ENCODE peak calls at places on chromosomes 3 and 15, in nine cellular contexts. One of them, this sample, is unnamed.

GRCh38 chr3:175150812-175151411 is 291.8 kb downstream of the NAALADL2 start:
- DNase-seq in testis: no peak
- DNase-seq in CD8-positive, alpha-beta memory T cell: no peak
- DNase-seq in AG04450: no peak
- DNase-seq in heart left ventricle: no peak
- DNase-seq in body of pancreas: no peak
- DNase-seq in Peyer's patch: no peak
- DNase-seq in psoas muscle: no peak
- DNase-seq in neuronal stem cell: no peak
- DNase-seq in this sample: no peak

GRCh38 chr3:134328147-134328591 is 46.1 kb downstream of the AMOTL2 start:
- DNase-seq in heart left ventricle: no peak
- DNase-seq in AG04450: peak
- DNase-seq in neuronal stem cell: no peak
- DNase-seq in Peyer's patch: no peak
- DNase-seq in psoas muscle: peak
- DNase-seq in body of pancreas: no peak
- DNase-seq in testis: no peak
- DNase-seq in CD8-positive, alpha-beta memory T cell: no peak
- DNase-seq in this sample: no peak

GRCh38 chr15:36777941-36778340 is 198.5 kb downstream of the CDIN1 start:
- DNase-seq in CD8-positive, alpha-beta memory T cell: no peak
- DNase-seq in Peyer's patch: no peak
- DNase-seq in neuronal stem cell: no peak
- DNase-seq in AG04450: no peak
- DNase-seq in heart left ventricle: no peak
- DNase-seq in body of pancreas: no peak
- DNase-seq in testis: no peak
- DNase-seq in psoas muscle: no peak
- DNase-seq in this sample: no peak

GRCh38 chr3:59253523-59253922 is 203.7 kb upstream of the CFAP20DC start:
- DNase-seq in CD8-positive, alpha-beta memory T cell: no peak
- DNase-seq in heart left ventricle: no peak
- DNase-seq in AG04450: no peak
- DNase-seq in body of pancreas: no peak
- DNase-seq in psoas muscle: no peak
- DNase-seq in neuronal stem cell: no peak
- DNase-seq in Peyer's patch: no peak
- DNase-seq in testis: no peak
- DNase-seq in this sample: no peak

GRCh38 chr15:68126415-68126814 is 72.3 kb downstream of the PIAS1 start:
- DNase-seq in psoas muscle: peak
- DNase-seq in Peyer's patch: peak
- DNase-seq in heart left ventricle: no peak
- DNase-seq in testis: no peak
- DNase-seq in body of pancreas: no peak
- DNase-seq in AG04450: no peak
- DNase-seq in CD8-positive, alpha-beta memory T cell: no peak
- DNase-seq in neuronal stem cell: no peak
- DNase-seq in this sample: no peak

GRCh38 chr3:62051506-62051905 is 321.8 kb downstream of the FEZF2 start:
- DNase-seq in AG04450: no peak
- DNase-seq in testis: peak
- DNase-seq in heart left ventricle: no peak
- DNase-seq in neuronal stem cell: no peak
- DNase-seq in Peyer's patch: peak
- DNase-seq in CD8-positive, alpha-beta memory T cell: no peak
- DNase-seq in body of pancreas: peak
- DNase-seq in psoas muscle: no peak
- DNase-seq in this sample: no peak

GRCh38 chr15:92109485-92109884 is 256.0 kb downstream of the SLCO3A1 start:
- DNase-seq in neuronal stem cell: no peak
- DNase-seq in psoas muscle: no peak
- DNase-seq in testis: no peak
- DNase-seq in AG04450: no peak
- DNase-seq in heart left ventricle: no peak
- DNase-seq in Peyer's patch: no peak
- DNase-seq in CD8-positive, alpha-beta memory T cell: no peak
- DNase-seq in body of pancreas: no peak
- DNase-seq in this sample: no peak

GRCh38 chr3:119891944-119892721 is 110.2 kb downstream of the NR1I2 start:
- DNase-seq in heart left ventricle: no peak
- DNase-seq in testis: peak
- DNase-seq in psoas muscle: no peak
- DNase-seq in body of pancreas: peak
- DNase-seq in neuronal stem cell: peak
- DNase-seq in Peyer's patch: peak
- DNase-seq in AG04450: peak
- DNase-seq in CD8-positive, alpha-beta memory T cell: peak
- DNase-seq in this sample: no peak

GRCh38 chr3:22960326-22960984 is 242.7 kb upstream of the UBE2E2 start:
- DNase-seq in heart left ventricle: no peak
- DNase-seq in testis: peak
- DNase-seq in body of pancreas: peak
- DNase-seq in CD8-positive, alpha-beta memory T cell: no peak
- DNase-seq in psoas muscle: no peak
- DNase-seq in Peyer's patch: peak
- DNase-seq in AG04450: no peak
- DNase-seq in neuronal stem cell: peak
- DNase-seq in this sample: no peak

GRCh38 chr15:79084308-79084968 is 6.1 kb downstream of the RASGRF1 start:
- DNase-seq in Peyer's patch: peak
- DNase-seq in psoas muscle: no peak
- DNase-seq in heart left ventricle: no peak
- DNase-seq in testis: no peak
- DNase-seq in neuronal stem cell: no peak
- DNase-seq in AG04450: no peak
- DNase-seq in body of pancreas: no peak
- DNase-seq in CD8-positive, alpha-beta memory T cell: no peak
- DNase-seq in this sample: no peak

GRCh38 chr3:106208979-106209378 is 340.2 kb upstream of the CBLB start:
- DNase-seq in CD8-positive, alpha-beta memory T cell: no peak
- DNase-seq in psoas muscle: no peak
- DNase-seq in neuronal stem cell: no peak
- DNase-seq in Peyer's patch: no peak
- DNase-seq in testis: peak
- DNase-seq in AG04450: no peak
- DNase-seq in body of pancreas: no peak
- DNase-seq in heart left ventricle: no peak
- DNase-seq in this sample: no peak

GRCh38 chr3:32045091-32045964 is 61.1 kb upstream of the GPD1L start:
- DNase-seq in Peyer's patch: no peak
- DNase-seq in CD8-positive, alpha-beta memory T cell: no peak
- DNase-seq in heart left ventricle: no peak
- DNase-seq in psoas muscle: no peak
- DNase-seq in body of pancreas: peak
- DNase-seq in neuronal stem cell: no peak
- DNase-seq in testis: no peak
- DNase-seq in AG04450: peak
- DNase-seq in this sample: no peak

GRCh38 chr15:38882226-38882625 is 317.6 kb upstream of the RASGRP1 start:
- DNase-seq in Peyer's patch: no peak
- DNase-seq in heart left ventricle: no peak
- DNase-seq in testis: no peak
- DNase-seq in neuronal stem cell: no peak
- DNase-seq in CD8-positive, alpha-beta memory T cell: no peak
- DNase-seq in AG04450: no peak
- DNase-seq in body of pancreas: no peak
- DNase-seq in psoas muscle: no peak
- DNase-seq in this sample: no peak

GRCh38 chr15:100909582-100909981 is 9.6 kb upstream of the LRRK1 start:
- DNase-seq in Peyer's patch: peak
- DNase-seq in testis: no peak
- DNase-seq in CD8-positive, alpha-beta memory T cell: no peak
- DNase-seq in neuronal stem cell: no peak
- DNase-seq in heart left ventricle: no peak
- DNase-seq in AG04450: no peak
- DNase-seq in psoas muscle: no peak
- DNase-seq in body of pancreas: no peak
- DNase-seq in this sample: no peak

GRCh38 chr3:124847863-124848262 is 39.3 kb downstream of the ITGB5 start:
- DNase-seq in body of pancreas: no peak
- DNase-seq in heart left ventricle: no peak
- DNase-seq in testis: no peak
- DNase-seq in CD8-positive, alpha-beta memory T cell: no peak
- DNase-seq in psoas muscle: no peak
- DNase-seq in Peyer's patch: no peak
- DNase-seq in AG04450: no peak
- DNase-seq in neuronal stem cell: no peak
- DNase-seq in this sample: no peak

GRCh38 chr3:18237251-18238005 is 187.7 kb downstream of the SATB1 start:
- DNase-seq in body of pancreas: no peak
- DNase-seq in psoas muscle: no peak
- DNase-seq in heart left ventricle: no peak
- DNase-seq in neuronal stem cell: no peak
- DNase-seq in Peyer's patch: no peak
- DNase-seq in CD8-positive, alpha-beta memory T cell: no peak
- DNase-seq in testis: no peak
- DNase-seq in AG04450: no peak
- DNase-seq in this sample: no peak

GRCh38 chr15:38853608-38854007 is 289.0 kb upstream of the RASGRP1 start:
- DNase-seq in Peyer's patch: no peak
- DNase-seq in psoas muscle: no peak
- DNase-seq in body of pancreas: no peak
- DNase-seq in neuronal stem cell: peak
- DNase-seq in AG04450: no peak
- DNase-seq in testis: no peak
- DNase-seq in heart left ventricle: no peak
- DNase-seq in CD8-positive, alpha-beta memory T cell: no peak
- DNase-seq in this sample: no peak

GRCh38 chr3:150237490-150237889 is 170.6 kb upstream of the TSC22D2 start:
- DNase-seq in neuronal stem cell: no peak
- DNase-seq in Peyer's patch: no peak
- DNase-seq in heart left ventricle: no peak
- DNase-seq in body of pancreas: no peak
- DNase-seq in AG04450: no peak
- DNase-seq in CD8-positive, alpha-beta memory T cell: no peak
- DNase-seq in psoas muscle: peak
- DNase-seq in testis: no peak
- DNase-seq in this sample: no peak

GRCh38 chr3:72821170-72821781 is 27.0 kb downstream of the SHQ1 start:
- DNase-seq in body of pancreas: no peak
- DNase-seq in CD8-positive, alpha-beta memory T cell: no peak
- DNase-seq in AG04450: no peak
- DNase-seq in Peyer's patch: peak
- DNase-seq in psoas muscle: no peak
- DNase-seq in testis: no peak
- DNase-seq in heart left ventricle: no peak
- DNase-seq in neuronal stem cell: no peak
- DNase-seq in this sample: no peak
- H3K27ac ChIP-seq in body of pancreas: peak
- H3K27ac ChIP-seq in CD8-positive, alpha-beta memory T cell: no peak
- H3K27ac ChIP-seq in AG04450: no peak
- H3K27ac ChIP-seq in Peyer's patch: peak
- H3K27ac ChIP-seq in psoas muscle: peak
- H3K27ac ChIP-seq in testis: no peak
- H3K27ac ChIP-seq in heart left ventricle: peak
- H3K27ac ChIP-seq in neuronal stem cell: no peak
- H3K27ac ChIP-seq in this sample: no peak

GRCh38 chr3:47404420-47404819 is 23.6 kb downstream of the PTPN23 start:
- DNase-seq in CD8-positive, alpha-beta memory T cell: no peak
- DNase-seq in testis: no peak
- DNase-seq in psoas muscle: no peak
- DNase-seq in AG04450: no peak
- DNase-seq in body of pancreas: no peak
- DNase-seq in neuronal stem cell: no peak
- DNase-seq in heart left ventricle: no peak
- DNase-seq in Peyer's patch: no peak
- DNase-seq in this sample: no peak
- H3K27ac ChIP-seq in CD8-positive, alpha-beta memory T cell: no peak
- H3K27ac ChIP-seq in testis: peak
- H3K27ac ChIP-seq in psoas muscle: no peak
- H3K27ac ChIP-seq in AG04450: peak
- H3K27ac ChIP-seq in body of pancreas: peak
- H3K27ac ChIP-seq in neuronal stem cell: peak
- H3K27ac ChIP-seq in heart left ventricle: peak
- H3K27ac ChIP-seq in Peyer's patch: no peak
- H3K27ac ChIP-seq in this sample: peak

GRCh38 chr3:197204729-197205128 is 93.7 kb downstream of the DLG1 start:
- DNase-seq in body of pancreas: no peak
- DNase-seq in neuronal stem cell: no peak
- DNase-seq in CD8-positive, alpha-beta memory T cell: no peak
- DNase-seq in AG04450: no peak
- DNase-seq in psoas muscle: no peak
- DNase-seq in heart left ventricle: no peak
- DNase-seq in testis: no peak
- DNase-seq in Peyer's patch: no peak
- DNase-seq in this sample: no peak
- H3K27ac ChIP-seq in body of pancreas: no peak
- H3K27ac ChIP-seq in neuronal stem cell: no peak
- H3K27ac ChIP-seq in CD8-positive, alpha-beta memory T cell: no peak
- H3K27ac ChIP-seq in AG04450: no peak
- H3K27ac ChIP-seq in psoas muscle: no peak
- H3K27ac ChIP-seq in heart left ventricle: no peak
- H3K27ac ChIP-seq in testis: no peak
- H3K27ac ChIP-seq in Peyer's patch: no peak
- H3K27ac ChIP-seq in this sample: no peak

GRCh38 chr15:85405467-85405866 is 25.1 kb downstream of the AKAP13 start:
- DNase-seq in testis: no peak
- DNase-seq in AG04450: no peak
- DNase-seq in heart left ventricle: no peak
- DNase-seq in CD8-positive, alpha-beta memory T cell: no peak
- DNase-seq in body of pancreas: no peak
- DNase-seq in Peyer's patch: no peak
- DNase-seq in psoas muscle: no peak
- DNase-seq in neuronal stem cell: no peak
- DNase-seq in this sample: no peak

GRCh38 chr15:85404922-85405293 is 24.5 kb downstream of the AKAP13 start:
- DNase-seq in heart left ventricle: no peak
- DNase-seq in CD8-positive, alpha-beta memory T cell: no peak
- DNase-seq in body of pancreas: no peak
- DNase-seq in AG04450: no peak
- DNase-seq in psoas muscle: no peak
- DNase-seq in neuronal stem cell: peak
- DNase-seq in Peyer's patch: no peak
- DNase-seq in testis: no peak
- DNase-seq in this sample: no peak

GRCh38 chr15:85404156-85404921 is 23.9 kb downstream of the AKAP13 start:
- DNase-seq in Peyer's patch: no peak
- DNase-seq in neuronal stem cell: no peak
- DNase-seq in AG04450: no peak
- DNase-seq in body of pancreas: no peak
- DNase-seq in heart left ventricle: no peak
- DNase-seq in testis: no peak
- DNase-seq in CD8-positive, alpha-beta memory T cell: no peak
- DNase-seq in psoas muscle: no peak
- DNase-seq in this sample: no peak

GRCh38 chr15:85402195-85402921 is 22.0 kb downstream of the AKAP13 start:
- DNase-seq in body of pancreas: no peak
- DNase-seq in psoas muscle: no peak
- DNase-seq in testis: no peak
- DNase-seq in heart left ventricle: no peak
- DNase-seq in neuronal stem cell: no peak
- DNase-seq in CD8-positive, alpha-beta memory T cell: no peak
- DNase-seq in AG04450: peak
- DNase-seq in Peyer's patch: no peak
- DNase-seq in this sample: no peak

DNA sequence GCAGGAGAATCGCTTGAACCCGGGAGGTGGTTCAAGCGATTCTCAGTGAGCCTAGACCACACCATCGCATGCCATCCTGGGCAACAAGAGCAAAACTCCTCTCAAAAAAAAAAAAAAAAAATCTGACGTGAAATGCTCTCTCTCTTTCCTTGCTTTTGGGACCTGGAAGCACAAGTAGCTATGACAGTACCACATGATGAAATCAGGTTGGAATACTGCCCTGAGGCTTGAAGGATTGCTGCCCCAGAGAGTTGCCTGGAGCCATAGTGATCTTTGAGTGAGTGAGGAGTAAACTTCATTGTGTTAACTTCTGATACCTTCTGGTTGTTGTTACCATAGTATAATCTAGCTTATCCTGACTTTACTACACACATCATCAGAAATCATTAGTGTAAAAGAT is 23.3 kb downstream of the AKAP13 start:
- DNase-seq in neuronal stem cell: no peak
- DNase-seq in CD8-positive, alpha-beta memory T cell: no peak
- DNase-seq in Peyer's patch: no peak
- DNase-seq in body of pancreas: no peak
- DNase-seq in testis: no peak
- DNase-seq in heart left ventricle: no peak
- DNase-seq in AG04450: no peak
- DNase-seq in psoas muscle: no peak
- DNase-seq in this sample: no peak
- H3K27ac ChIP-seq in neuronal stem cell: no peak
- H3K27ac ChIP-seq in CD8-positive, alpha-beta memory T cell: no peak
- H3K27ac ChIP-seq in Peyer's patch: no peak
- H3K27ac ChIP-seq in body of pancreas: no peak
- H3K27ac ChIP-seq in testis: no peak
- H3K27ac ChIP-seq in heart left ventricle: peak
- H3K27ac ChIP-seq in AG04450: no peak
- H3K27ac ChIP-seq in psoas muscle: peak
- H3K27ac ChIP-seq in this sample: no peak